ENCODE peak calls at places on chromosomes 16 and 17, in five cellular contexts. L, R, W, Z and T are unnamed samples.

GRCh38 chr17:71338396-71338795 is 782.4 kb upstream of the SOX9 start:
- DNase-seq in L (no peak), R (no peak), W (no peak), Z (no peak), T (no peak)

GRCh38 chr16:4615389-4616046 is 830 bp upstream of the UBALD1 start:
- DNase-seq in L (no peak), R (peak), W (no peak), Z (peak), T (no peak)

GRCh38 chr16:27110524-27110896 is 43.8 kb downstream of the C16orf82 start:
- DNase-seq in L (no peak), R (no peak), W (no peak), Z (no peak), T (no peak)

GRCh38 chr16:15055141-15056053 is 477 bp downstream of the NTAN1 start:
- DNase-seq in L (peak), R (peak), W (no peak), Z (peak), T (no peak)

GRCh38 chr16:84320511-84320910 is 25.8 kb downstream of the WFDC1 start:
- DNase-seq in L (no peak), R (no peak), W (no peak), Z (no peak), T (no peak)

GRCh38 chr17:45643591-45643990 is 140.5 kb upstream of the CRHR1 start:
- DNase-seq in L (no peak), R (no peak), W (no peak), Z (no peak), T (no peak)

GRCh38 chr17:34012709-34013375 is 242.2 kb upstream of the CCL2 start:
- DNase-seq in L (no peak), R (no peak), W (no peak), Z (no peak), T (no peak)

GRCh38 chr17:15510361-15510760 is 42.9 kb upstream of the CDRT4 start:
- DNase-seq in L (peak), R (no peak), W (no peak), Z (no peak), T (no peak)

GRCh38 chr17:81563861-81564586 is 11.9 kb upstream of the FAAP100 start:
- DNase-seq in L (peak), R (peak), W (no peak), Z (no peak), T (no peak)

GRCh38 chr17:55601874-55602364 is 90.7 kb upstream of the SMIM36 start:
- DNase-seq in L (peak), R (no peak), W (peak), Z (no peak), T (peak)

GRCh38 chr16:86033971-86034370 is 135.0 kb downstream of the IRF8 start:
- DNase-seq in L (no peak), R (no peak), W (no peak), Z (no peak), T (no peak)

GRCh38 chr17:3528604-3529511 is 28.8 kb downstream of the TRPV3 start:
- DNase-seq in L (peak), R (no peak), W (peak), Z (no peak), T (no peak)

GRCh38 chr17:70405492-70406220 is 236.3 kb downstream of the KCNJ2 start:
- DNase-seq in L (peak), R (no peak), W (no peak), Z (no peak), T (no peak)

GRCh38 chr17:28282596-28282995 is 36.4 kb upstream of the TMEM97 start:
- DNase-seq in L (peak), R (no peak), W (no peak), Z (no peak), T (no peak)

GRCh38 chr16:48687421-48688038 is 77.5 kb upstream of the N4BP1 start:
- DNase-seq in L (peak), R (peak), W (peak), Z (peak), T (peak)

GRCh38 chr16:66701061-66701460 is 4.5 kb upstream of the CMTM4 start:
- DNase-seq in L (no peak), R (no peak), W (no peak), Z (no peak), T (no peak)

GRCh38 chr16:84810518-84811273 is 9.1 kb upstream of the CRISPLD2 start:
- DNase-seq in L (peak), R (peak), W (no peak), Z (peak), T (peak)

GRCh38 chr16:2584742-2585650 is 47.2 kb downstream of the PDPK1 start:
- DNase-seq in L (no peak), R (peak), W (no peak), Z (no peak), T (no peak)

GRCh38 chr16:29687755-29688154 is 8.8 kb downstream of the QPRT start:
- DNase-seq in L (no peak), R (no peak), W (no peak), Z (no peak), T (no peak)

GRCh38 chr16:4058386-4058785 is 57.9 kb downstream of the ADCY9 start:
- DNase-seq in L (no peak), R (no peak), W (no peak), Z (no peak), T (no peak)

GRCh38 chr17:82871056-82871775 is 31.4 kb upstream of the ZNF750 start:
- DNase-seq in L (no peak), R (peak), W (no peak), Z (no peak), T (peak)

GRCh38 chr17:44345497-44346026 is 460 bp downstream of the GRN start:
- DNase-seq in L (peak), R (peak), W (peak), Z (peak), T (no peak)

GRCh38 chr17:17146791-17147406 is 59.2 kb downstream of the PLD6 start:
- DNase-seq in L (no peak), R (no peak), W (peak), Z (peak), T (no peak)

GRCh38 chr16:11706180-11706742 is 36.4 kb downstream of the TXNDC11 start:
- DNase-seq in L (peak), R (no peak), W (no peak), Z (peak), T (no peak)

GRCh38 chr16:1458977-1459341 is 14.6 kb upstream of the CCDC154 start:
- DNase-seq in L (no peak), R (peak), W (no peak), Z (no peak), T (peak)

GRCh38 chr17:28906276-28907051 is 3.6 kb upstream of the DHRS13 start:
- DNase-seq in L (no peak), R (no peak), W (no peak), Z (no peak), T (no peak)

GRCh38 chr16:89431158-89431584 is 59.2 kb downstream of the ANKRD11 start:
- DNase-seq in L (peak), R (peak), W (no peak), Z (peak), T (no peak)

GRCh38 chr16:57284206-57284951 is at the start of gene PLLP:
- DNase-seq in L (no peak), R (peak), W (peak), Z (peak), T (peak)

GRCh38 chr17:57569860-57570259 is 175.2 kb downstream of the CCDC182 start:
- DNase-seq in L (no peak), R (no peak), W (no peak), Z (no peak), T (no peak)

GRCh38 chr16:67304006-67304405 is 22.5 kb downstream of the KCTD19 start:
- DNase-seq in L (peak), R (no peak), W (no peak), Z (no peak), T (no peak)

GRCh38 chr17:4939554-4939803 is 367 bp downstream of the SLC25A11 start:
- DNase-seq in L (no peak), R (no peak), W (no peak), Z (peak), T (no peak)

GRCh38 chr16:8109510-8110369 is 480.6 kb downstream of the TMEM114 start:
- DNase-seq in L (no peak), R (no peak), W (no peak), Z (no peak), T (no peak)

GRCh38 chr16:9677301-9677653 is 505.0 kb downstream of the GRIN2A start:
- DNase-seq in L (no peak), R (no peak), W (peak), Z (no peak), T (no peak)

GRCh38 chr16:87185983-87186382 is 131.2 kb downstream of the C16orf95 start:
- DNase-seq in L (no peak), R (no peak), W (no peak), Z (no peak), T (no peak)

GRCh38 chr16:87183647-87184046 is 133.5 kb downstream of the C16orf95 start:
- DNase-seq in L (no peak), R (no peak), W (no peak), Z (no peak), T (no peak)

GRCh38 chr16:87186440-87186839 is 130.8 kb downstream of the C16orf95 start:
- DNase-seq in L (no peak), R (no peak), W (no peak), Z (no peak), T (no peak)

GRCh38 chr16:87186876-87187533 is 130.2 kb downstream of the C16orf95 start:
- DNase-seq in L (no peak), R (no peak), W (no peak), Z (no peak), T (no peak)

DNA sequence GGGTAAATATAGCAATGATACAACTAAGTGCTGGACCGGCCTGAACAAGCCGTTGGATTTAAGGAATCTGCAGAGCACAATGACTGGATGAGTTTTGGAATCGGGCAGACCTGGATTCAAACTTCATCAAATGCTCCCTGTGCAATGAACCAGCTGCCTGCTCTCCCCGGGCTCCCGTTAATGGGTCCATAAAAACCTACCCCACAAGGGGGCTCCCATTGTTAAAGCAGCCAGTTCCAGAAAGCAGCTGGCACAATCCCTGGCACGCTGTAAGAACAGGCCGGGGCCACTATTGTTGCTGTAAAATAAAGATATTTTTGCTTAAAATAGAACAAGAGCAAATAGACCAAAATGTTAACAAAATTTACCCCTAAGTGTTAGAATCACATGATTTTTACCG is 131.9 kb downstream of the C16orf95 start:
- DNase-seq in L (no peak), R (no peak), W (no peak), Z (no peak), T (no peak)
- TF ChIP-seq CTCF in L (peak), R (no peak), W (peak), Z (no peak), T (no peak)

DNA sequence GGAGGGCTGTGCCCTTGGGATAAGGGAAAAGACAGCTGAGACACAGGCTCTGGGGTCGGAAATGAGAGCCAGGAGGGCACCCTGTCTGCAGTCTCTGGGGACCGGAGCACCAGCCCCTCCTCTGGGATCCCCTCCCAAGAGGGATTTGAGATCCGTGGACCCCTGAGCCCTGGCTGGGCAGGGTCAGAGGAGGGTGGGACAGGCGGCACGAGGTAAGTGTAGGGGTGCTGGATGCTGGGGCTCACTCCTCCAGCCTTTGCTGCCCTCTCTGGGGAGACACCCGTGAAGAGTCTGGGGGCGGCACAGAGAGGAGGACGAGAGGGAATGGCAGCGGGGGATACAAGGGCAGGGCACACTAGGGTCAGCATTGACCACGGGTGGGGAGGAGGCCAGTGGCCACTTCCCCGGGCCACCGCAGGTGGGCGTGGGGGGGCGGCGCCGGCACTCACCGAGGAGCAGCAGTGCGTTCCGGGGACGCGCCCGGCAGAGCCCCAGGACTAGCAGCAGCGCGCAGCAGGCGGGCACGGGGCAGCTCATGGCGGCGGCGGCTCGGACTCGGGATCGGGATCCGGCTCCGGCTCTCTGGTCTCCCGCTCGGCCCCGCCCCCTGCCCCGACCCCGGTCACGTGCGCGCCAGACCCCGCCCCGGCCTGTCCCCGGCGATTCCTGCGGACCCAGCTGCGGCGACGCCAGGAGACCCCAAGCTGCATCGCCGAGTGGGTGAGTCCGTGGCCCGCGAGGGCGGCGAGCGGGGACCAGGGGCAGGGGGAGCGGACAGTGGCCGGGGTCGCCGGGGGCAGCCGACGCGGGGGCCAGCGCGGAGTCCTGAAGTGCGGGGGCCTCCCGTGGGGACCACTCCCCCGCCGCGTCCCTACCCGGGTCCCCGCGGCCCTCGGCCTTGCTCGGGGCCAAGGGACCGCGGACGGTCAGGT is at the start of the genes SGSH and SLC26A11:
- DNase-seq in L (peak), R (peak), W (peak), Z (peak), T (peak)
- TF ChIP-seq CTCF in L (peak), R (no peak), W (no peak), Z (no peak), T (no peak)

GRCh38 chr17:73465851-73466250 is 154.1 kb upstream of the CDC42EP4 start:
- DNase-seq in L (no peak), R (no peak), W (no peak), Z (no peak), T (no peak)
- TF ChIP-seq CTCF in L (no peak), R (no peak), W (no peak), Z (no peak), T (no peak)

GRCh38 chr16:23595951-23596720 is at the start of gene NDUFAB1:
- DNase-seq in L (peak), R (peak), W (peak), Z (peak), T (peak)
- TF ChIP-seq CTCF in L (peak), R (peak), W (peak), Z (peak), T (peak)

GRCh38 chr17:35660902-35661301 is 70.5 kb upstream of the RASL10B start:
- DNase-seq in L (no peak), R (no peak), W (no peak), Z (no peak), T (no peak)
- TF ChIP-seq CTCF in L (no peak), R (no peak), W (peak), Z (no peak), T (no peak)

GRCh38 chr17:80454557-80455327 is 21.7 kb downstream of the NPTX1 start:
- DNase-seq in L (peak), R (peak), W (peak), Z (peak), T (peak)
- TF ChIP-seq CTCF in L (no peak), R (no peak), W (no peak), Z (no peak), T (no peak)

GRCh38 chr17:31650756-31651520 is 208.1 kb downstream of the COPRS start:
- DNase-seq in L (no peak), R (no peak), W (no peak), Z (no peak), T (no peak)

GRCh38 chr17:31649302-31649701 is 209.7 kb downstream of the COPRS start:
- DNase-seq in L (no peak), R (no peak), W (no peak), Z (no peak), T (no peak)

GRCh38 chr17:31646642-31647041 is 212.4 kb downstream of the COPRS start:
- DNase-seq in L (no peak), R (no peak), W (no peak), Z (no peak), T (no peak)

GRCh38 chr17:31645351-31645750 is 213.7 kb downstream of the COPRS start:
- DNase-seq in L (no peak), R (no peak), W (no peak), Z (no peak), T (no peak)
- TF ChIP-seq CTCF in L (no peak), R (no peak), W (no peak), Z (no peak), T (no peak)

GRCh38 chr16:79372504-79373184 is 227.9 kb downstream of the MAF start:
- DNase-seq in L (no peak), R (no peak), W (no peak), Z (no peak), T (no peak)
- TF ChIP-seq CTCF in L (no peak), R (no peak), W (no peak), Z (no peak), T (no peak)

GRCh38 chr16:50372611-50373344 is 4.0 kb upstream of the BRD7 start:
- DNase-seq in L (peak), R (no peak), W (no peak), Z (peak), T (no peak)
- TF ChIP-seq CTCF in L (no peak), R (no peak), W (no peak), Z (no peak), T (no peak)

GRCh38 chr17:77145635-77146632 is 5.2 kb downstream of the SEC14L1 start:
- DNase-seq in L (peak), R (no peak), W (peak), Z (peak), T (peak)
- TF ChIP-seq CTCF in L (peak), R (no peak), W (no peak), Z (no peak), T (no peak)